ENCODE peak calls at places on chromosomes 7 and 10, in ten cellular contexts. One of them, this sample, is unnamed.

GRCh38 chr10:78865518-78865835 is 203.3 kb upstream of the ZMIZ1 start:
- DNase-seq in cardiac muscle cell: no peak
- DNase-seq in keratinocyte: no peak
- DNase-seq in type B pancreatic cell: peak; percentile 50
- DNase-seq in left lung: no peak
- DNase-seq in foreskin fibroblast: no peak
- DNase-seq in A549: no peak
- DNase-seq in AG04450: no peak
- DNase-seq in progenitor cell of endocrine pancreas: no peak
- DNase-seq in IMR-90: peak; percentile 3
- DNase-seq in this sample: no peak

GRCh38 chr7:33495207-33495606 is 365.8 kb downstream of the BBS9 start:
- DNase-seq in progenitor cell of endocrine pancreas: no peak
- DNase-seq in type B pancreatic cell: no peak
- DNase-seq in left lung: no peak
- DNase-seq in cardiac muscle cell: peak; percentile 20
- DNase-seq in keratinocyte: no peak
- DNase-seq in A549: no peak
- DNase-seq in foreskin fibroblast: peak; percentile 63
- DNase-seq in IMR-90: peak; percentile 46
- DNase-seq in AG04450: no peak
- DNase-seq in this sample: no peak

GRCh38 chr7:17206354-17206905 is 92.0 kb upstream of the AHR start:
- DNase-seq in IMR-90: no peak
- DNase-seq in AG04450: no peak
- DNase-seq in A549: peak; percentile 95
- DNase-seq in left lung: no peak
- DNase-seq in type B pancreatic cell: no peak
- DNase-seq in keratinocyte: no peak
- DNase-seq in progenitor cell of endocrine pancreas: no peak
- DNase-seq in foreskin fibroblast: no peak
- DNase-seq in cardiac muscle cell: no peak
- DNase-seq in this sample: no peak

GRCh38 chr7:21367081-21367480 is 60.8 kb upstream of the SP4 start:
- DNase-seq in IMR-90: no peak
- DNase-seq in keratinocyte: no peak
- DNase-seq in A549: peak; percentile 31
- DNase-seq in left lung: no peak
- DNase-seq in progenitor cell of endocrine pancreas: no peak
- DNase-seq in cardiac muscle cell: no peak
- DNase-seq in foreskin fibroblast: no peak
- DNase-seq in AG04450: no peak
- DNase-seq in type B pancreatic cell: no peak
- DNase-seq in this sample: no peak

GRCh38 chr10:129740532-129741279 is 223.4 kb downstream of the EBF3 start:
- DNase-seq in foreskin fibroblast: no peak
- DNase-seq in keratinocyte: no peak
- DNase-seq in type B pancreatic cell: peak; percentile 53
- DNase-seq in cardiac muscle cell: no peak
- DNase-seq in A549: no peak
- DNase-seq in IMR-90: no peak
- DNase-seq in left lung: no peak
- DNase-seq in AG04450: no peak
- DNase-seq in progenitor cell of endocrine pancreas: no peak
- DNase-seq in this sample: no peak

GRCh38 chr7:10079572-10079971 is 894.1 kb upstream of the PHF14 start:
- DNase-seq in progenitor cell of endocrine pancreas: no peak
- DNase-seq in left lung: no peak
- DNase-seq in foreskin fibroblast: no peak
- DNase-seq in cardiac muscle cell: no peak
- DNase-seq in AG04450: no peak
- DNase-seq in IMR-90: no peak
- DNase-seq in A549: no peak
- DNase-seq in keratinocyte: no peak
- DNase-seq in type B pancreatic cell: no peak
- DNase-seq in this sample: no peak

GRCh38 chr10:75143353-75143752 is 31.9 kb downstream of the SAMD8 start:
- DNase-seq in IMR-90: peak; percentile 32
- DNase-seq in A549: no peak
- DNase-seq in AG04450: no peak
- DNase-seq in type B pancreatic cell: no peak
- DNase-seq in foreskin fibroblast: no peak
- DNase-seq in left lung: no peak
- DNase-seq in cardiac muscle cell: no peak
- DNase-seq in progenitor cell of endocrine pancreas: no peak
- DNase-seq in keratinocyte: no peak
- DNase-seq in this sample: no peak

GRCh38 chr7:146659732-146660131 is 543.1 kb downstream of the CNTNAP2 start:
- DNase-seq in cardiac muscle cell: no peak
- DNase-seq in keratinocyte: no peak
- DNase-seq in AG04450: no peak
- DNase-seq in A549: no peak
- DNase-seq in foreskin fibroblast: no peak
- DNase-seq in type B pancreatic cell: no peak
- DNase-seq in progenitor cell of endocrine pancreas: no peak
- DNase-seq in IMR-90: no peak
- DNase-seq in left lung: no peak
- DNase-seq in this sample: no peak

GRCh38 chr7:137172105-137172590 is 171.4 kb downstream of the PTN start:
- DNase-seq in AG04450: no peak
- DNase-seq in keratinocyte: no peak
- DNase-seq in foreskin fibroblast: no peak
- DNase-seq in left lung: no peak
- DNase-seq in cardiac muscle cell: no peak
- DNase-seq in A549: no peak
- DNase-seq in progenitor cell of endocrine pancreas: no peak
- DNase-seq in type B pancreatic cell: no peak
- DNase-seq in IMR-90: no peak
- DNase-seq in this sample: no peak

GRCh38 chr7:131688738-131689661 is 132.6 kb upstream of the PODXL start:
- DNase-seq in keratinocyte: no peak
- DNase-seq in left lung: peak; percentile 44
- DNase-seq in type B pancreatic cell: peak; percentile 83
- DNase-seq in foreskin fibroblast: peak; percentile 38
- DNase-seq in A549: peak; percentile 57
- DNase-seq in AG04450: peak; percentile 6
- DNase-seq in cardiac muscle cell: peak; percentile 87
- DNase-seq in progenitor cell of endocrine pancreas: peak; percentile 77
- DNase-seq in IMR-90: peak; percentile 49
- DNase-seq in this sample: peak; percentile 51

GRCh38 chr10:61965694-61966284 is 64.3 kb downstream of the ARID5B start:
- DNase-seq in type B pancreatic cell: no peak
- DNase-seq in cardiac muscle cell: no peak
- DNase-seq in keratinocyte: no peak
- DNase-seq in left lung: no peak
- DNase-seq in foreskin fibroblast: no peak
- DNase-seq in progenitor cell of endocrine pancreas: no peak
- DNase-seq in A549: no peak
- DNase-seq in IMR-90: no peak
- DNase-seq in AG04450: no peak
- DNase-seq in this sample: no peak

GRCh38 chr7:25456467-25457171 is 228.3 kb upstream of the NPVF start:
- DNase-seq in IMR-90: no peak
- DNase-seq in cardiac muscle cell: peak; percentile 23
- DNase-seq in progenitor cell of endocrine pancreas: no peak
- DNase-seq in type B pancreatic cell: no peak
- DNase-seq in A549: no peak
- DNase-seq in left lung: no peak
- DNase-seq in AG04450: no peak
- DNase-seq in keratinocyte: no peak
- DNase-seq in foreskin fibroblast: no peak
- DNase-seq in this sample: no peak

GRCh38 chr7:2451171-2452073 is 24.8 kb downstream of the GRIFIN start:
- DNase-seq in A549: peak; percentile 83
- DNase-seq in type B pancreatic cell: peak; percentile 88
- DNase-seq in keratinocyte: no peak
- DNase-seq in progenitor cell of endocrine pancreas: peak; percentile 77
- DNase-seq in cardiac muscle cell: peak; percentile 84
- DNase-seq in left lung: peak; percentile 88
- DNase-seq in IMR-90: peak; percentile 50
- DNase-seq in AG04450: no peak
- DNase-seq in foreskin fibroblast: peak; percentile 59
- DNase-seq in this sample: peak; percentile 76

GRCh38 chr10:79602953-79603352 is 7.8 kb upstream of the SFTPA1 start:
- DNase-seq in foreskin fibroblast: no peak
- DNase-seq in type B pancreatic cell: no peak
- DNase-seq in IMR-90: no peak
- DNase-seq in AG04450: no peak
- DNase-seq in keratinocyte: no peak
- DNase-seq in progenitor cell of endocrine pancreas: no peak
- DNase-seq in A549: no peak
- DNase-seq in left lung: no peak
- DNase-seq in cardiac muscle cell: no peak
- DNase-seq in this sample: no peak

DNA sequence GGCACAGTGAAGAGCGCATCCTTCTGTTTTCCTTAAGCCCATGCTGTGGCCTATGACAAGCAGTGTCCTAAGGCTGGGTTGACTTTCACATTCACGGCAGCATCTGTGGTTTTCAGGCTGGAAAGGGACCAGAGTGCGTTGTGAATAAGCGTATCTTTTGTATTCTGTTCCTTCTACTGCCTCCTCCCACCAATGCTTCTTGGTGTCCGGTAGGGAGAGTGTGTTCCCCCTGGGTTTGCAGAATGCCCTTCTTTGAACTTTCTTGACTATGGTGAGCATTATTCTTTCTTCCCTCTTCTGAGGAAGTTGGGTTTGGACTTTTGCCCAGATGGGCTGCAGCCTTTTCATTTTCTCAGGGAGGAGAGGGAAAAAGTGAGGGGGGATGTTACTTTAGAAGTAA is 73.6 kb downstream of the ABCA13 start:
- DNase-seq in IMR-90: peak; percentile 49
- DNase-seq in A549: no peak
- DNase-seq in keratinocyte: no peak
- DNase-seq in type B pancreatic cell: no peak
- DNase-seq in AG04450: no peak
- DNase-seq in foreskin fibroblast: no peak
- DNase-seq in left lung: no peak
- DNase-seq in progenitor cell of endocrine pancreas: no peak
- DNase-seq in cardiac muscle cell: no peak
- DNase-seq in this sample: no peak
- TF ChIP-seq CTCF in IMR-90: no peak
- TF ChIP-seq CTCF in A549: no peak
- TF ChIP-seq CTCF in keratinocyte: no peak
- TF ChIP-seq CTCF in type B pancreatic cell: no peak
- TF ChIP-seq CTCF in AG04450: no peak
- TF ChIP-seq CTCF in foreskin fibroblast: no peak
- TF ChIP-seq CTCF in left lung: no peak
- TF ChIP-seq CTCF in progenitor cell of endocrine pancreas: no peak
- TF ChIP-seq CTCF in cardiac muscle cell: peak; percentile 8
- TF ChIP-seq CTCF in this sample: no peak

GRCh38 chr7:55423277-55423711 is 58.2 kb downstream of the LANCL2 start:
- DNase-seq in A549: no peak
- DNase-seq in keratinocyte: no peak
- DNase-seq in AG04450: no peak
- DNase-seq in IMR-90: peak; percentile 58
- DNase-seq in cardiac muscle cell: no peak
- DNase-seq in left lung: no peak
- DNase-seq in foreskin fibroblast: peak; percentile 48
- DNase-seq in progenitor cell of endocrine pancreas: no peak
- DNase-seq in type B pancreatic cell: no peak
- DNase-seq in this sample: no peak
- TF ChIP-seq CTCF in A549: no peak
- TF ChIP-seq CTCF in keratinocyte: no peak
- TF ChIP-seq CTCF in AG04450: peak; percentile 55
- TF ChIP-seq CTCF in IMR-90: peak; percentile 37
- TF ChIP-seq CTCF in cardiac muscle cell: peak; percentile 39
- TF ChIP-seq CTCF in left lung: no peak
- TF ChIP-seq CTCF in foreskin fibroblast: peak; percentile 34
- TF ChIP-seq CTCF in progenitor cell of endocrine pancreas: peak; percentile 19
- TF ChIP-seq CTCF in type B pancreatic cell: peak; percentile 31
- TF ChIP-seq CTCF in this sample: no peak

GRCh38 chr10:86595496-86595895 is 58.9 kb upstream of the OPN4 start:
- DNase-seq in type B pancreatic cell: peak; percentile 49
- DNase-seq in IMR-90: no peak
- DNase-seq in left lung: no peak
- DNase-seq in cardiac muscle cell: no peak
- DNase-seq in progenitor cell of endocrine pancreas: no peak
- DNase-seq in keratinocyte: no peak
- DNase-seq in A549: no peak
- DNase-seq in foreskin fibroblast: no peak
- DNase-seq in AG04450: no peak
- DNase-seq in this sample: no peak

GRCh38 chr10:86591436-86591835 is 62.9 kb upstream of the OPN4 start:
- DNase-seq in progenitor cell of endocrine pancreas: no peak
- DNase-seq in foreskin fibroblast: no peak
- DNase-seq in IMR-90: no peak
- DNase-seq in A549: no peak
- DNase-seq in cardiac muscle cell: no peak
- DNase-seq in left lung: no peak
- DNase-seq in keratinocyte: no peak
- DNase-seq in type B pancreatic cell: no peak
- DNase-seq in AG04450: no peak
- DNase-seq in this sample: no peak

GRCh38 chr10:86594535-86594934 is 59.8 kb upstream of the OPN4 start:
- DNase-seq in progenitor cell of endocrine pancreas: no peak
- DNase-seq in cardiac muscle cell: no peak
- DNase-seq in IMR-90: peak; percentile 60
- DNase-seq in left lung: no peak
- DNase-seq in A549: peak; percentile 63
- DNase-seq in type B pancreatic cell: peak; percentile 10
- DNase-seq in AG04450: no peak
- DNase-seq in foreskin fibroblast: peak; percentile 81
- DNase-seq in keratinocyte: no peak
- DNase-seq in this sample: no peak

GRCh38 chr10:86596266-86596665 is 58.1 kb upstream of the OPN4 start:
- DNase-seq in type B pancreatic cell: peak; percentile 37
- DNase-seq in progenitor cell of endocrine pancreas: no peak
- DNase-seq in AG04450: no peak
- DNase-seq in IMR-90: no peak
- DNase-seq in left lung: no peak
- DNase-seq in keratinocyte: no peak
- DNase-seq in foreskin fibroblast: peak; percentile 37
- DNase-seq in cardiac muscle cell: no peak
- DNase-seq in A549: no peak
- DNase-seq in this sample: no peak

DNA sequence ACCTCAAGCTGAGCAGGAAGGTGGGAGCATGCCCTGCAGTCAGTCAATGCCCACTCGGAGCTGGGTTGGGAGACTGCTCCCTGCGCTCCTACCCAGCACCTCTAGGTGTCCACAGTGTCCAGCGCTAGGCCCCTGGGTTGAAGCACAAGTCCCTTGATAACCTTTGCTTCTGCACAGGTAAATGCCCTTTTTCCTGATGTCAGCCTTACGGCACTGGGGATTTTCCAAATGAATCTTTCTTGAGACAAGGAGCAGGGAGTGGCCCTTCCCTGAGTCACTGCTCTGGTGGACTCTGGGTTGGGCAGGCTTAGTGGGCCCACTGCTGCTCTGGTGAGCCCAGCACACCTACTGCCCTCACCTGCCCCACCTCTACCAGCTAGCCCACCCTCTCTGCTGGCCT is 61.9 kb upstream of the OPN4 start:
- DNase-seq in AG04450: no peak
- DNase-seq in keratinocyte: no peak
- DNase-seq in A549: peak; percentile 51
- DNase-seq in progenitor cell of endocrine pancreas: no peak
- DNase-seq in type B pancreatic cell: no peak
- DNase-seq in foreskin fibroblast: no peak
- DNase-seq in left lung: no peak
- DNase-seq in cardiac muscle cell: peak; percentile 72
- DNase-seq in IMR-90: no peak
- DNase-seq in this sample: no peak
- TF ChIP-seq CTCF in AG04450: no peak
- TF ChIP-seq CTCF in keratinocyte: peak; percentile 11
- TF ChIP-seq CTCF in A549: no peak
- TF ChIP-seq CTCF in progenitor cell of endocrine pancreas: peak; percentile 45
- TF ChIP-seq CTCF in type B pancreatic cell: peak; percentile 21
- TF ChIP-seq CTCF in foreskin fibroblast: no peak
- TF ChIP-seq CTCF in left lung: no peak
- TF ChIP-seq CTCF in cardiac muscle cell: peak; percentile 7
- TF ChIP-seq CTCF in IMR-90: peak; percentile 15
- TF ChIP-seq CTCF in this sample: no peak

GRCh38 chr10:24418532-24418931 is 209.6 kb downstream of the KIAA1217 start:
- DNase-seq in progenitor cell of endocrine pancreas: no peak
- DNase-seq in AG04450: no peak
- DNase-seq in type B pancreatic cell: no peak
- DNase-seq in left lung: no peak
- DNase-seq in keratinocyte: no peak
- DNase-seq in cardiac muscle cell: no peak
- DNase-seq in foreskin fibroblast: no peak
- DNase-seq in IMR-90: no peak
- DNase-seq in A549: no peak
- DNase-seq in this sample: no peak
- TF ChIP-seq CTCF in progenitor cell of endocrine pancreas: no peak
- TF ChIP-seq CTCF in AG04450: peak; percentile 38
- TF ChIP-seq CTCF in type B pancreatic cell: no peak
- TF ChIP-seq CTCF in left lung: no peak
- TF ChIP-seq CTCF in keratinocyte: peak; percentile 21
- TF ChIP-seq CTCF in cardiac muscle cell: peak; percentile 25
- TF ChIP-seq CTCF in foreskin fibroblast: no peak
- TF ChIP-seq CTCF in IMR-90: peak; percentile 45
- TF ChIP-seq CTCF in A549: peak; percentile 12
- TF ChIP-seq CTCF in this sample: no peak

This sample was measured in natural killer cell.